ENCODE peak calls at places on chromosomes 4 and X, in seven cellular contexts. D is GM04504; E is effector memory CD4-positive, alpha-beta T cell; Q is activated CD4-positive, alpha-beta T cell treated with anti-CD3 and anti-CD28 coated beads, Interleukin-2, amount 50 U/mL, for 24 hours; J is T-helper 1 cell; W is NB4; Z is heart left ventricle. Y is an unnamed sample.

GRCh38 chrX:72306851-72307645 is 1.3 kb upstream of the CITED1 start:
- DNase-seq in D (no peak), E (no peak), Q (no peak), J (no peak), W (peak), Z (peak), Y (peak)

GRCh38 chr4:184826315-184827266 is 823 bp upstream of the ACSL1 start:
- DNase-seq in D (no peak), E (peak), Q (peak), J (peak), W (peak), Z (peak), Y (no peak)

GRCh38 chrX:139533444-139533843 is 2.9 kb downstream of the F9 start:
- DNase-seq in D (no peak), E (no peak), Q (no peak), J (no peak), W (no peak), Z (no peak), Y (no peak)

GRCh38 chrX:120790118-120790517 is 85.5 kb downstream of the CT47B1 start:
- DNase-seq in D (peak), E (no peak), Q (no peak), J (peak), W (peak), Z (no peak), Y (peak)

GRCh38 chrX:119013146-119013545 is 38.7 kb downstream of the LONRF3 start:
- DNase-seq in D (no peak), E (no peak), Q (no peak), J (no peak), W (no peak), Z (no peak), Y (no peak)

GRCh38 chr4:172992648-172993356 is 175.8 kb upstream of the GALNT7 start:
- DNase-seq in D (no peak), E (no peak), Q (no peak), J (no peak), W (no peak), Z (no peak), Y (no peak)

GRCh38 chrX:13101439-13102139 is 57.2 kb upstream of the FAM9C start:
- DNase-seq in D (peak), E (peak), Q (no peak), J (peak), W (peak), Z (peak), Y (peak)

GRCh38 chrX:148535639-148536038 is 35.2 kb downstream of the AFF2 start:
- DNase-seq in D (no peak), E (no peak), Q (no peak), J (no peak), W (peak), Z (no peak), Y (no peak)

GRCh38 chrX:12949927-12950656 is 24.8 kb upstream of the TMSB4X start:
- DNase-seq in D (peak), E (peak), Q (peak), J (peak), W (peak), Z (peak), Y (peak)

GRCh38 chr4:184282895-184283654 is 65.4 kb upstream of the ENPP6 start:
- DNase-seq in D (no peak), E (no peak), Q (no peak), J (no peak), W (no peak), Z (no peak), Y (no peak)

GRCh38 chr4:186297013-186297645 is 31.1 kb downstream of the F11 start:
- DNase-seq in D (peak), E (no peak), Q (no peak), J (no peak), W (peak), Z (no peak), Y (peak)

GRCh38 chr4:5470318-5470889 is 238.0 kb downstream of the EVC2 start:
- DNase-seq in D (no peak), E (no peak), Q (no peak), J (no peak), W (no peak), Z (no peak), Y (peak)

GRCh38 chrX:139246295-139246694 is 284.2 kb upstream of the F9 start:
- DNase-seq in D (peak), E (no peak), Q (no peak), J (no peak), W (no peak), Z (no peak), Y (no peak)

GRCh38 chr4:141711211-141711610 is 74.8 kb downstream of the IL15 start:
- DNase-seq in D (no peak), E (no peak), Q (no peak), J (no peak), W (peak), Z (no peak), Y (peak)

GRCh38 chr4:7050481-7051143 is 7.4 kb downstream of the TADA2B start:
- DNase-seq in D (no peak), E (no peak), Q (no peak), J (no peak), W (no peak), Z (no peak), Y (no peak)

GRCh38 chr4:170589597-170590191 is 499.9 kb upstream of the AADAT start:
- DNase-seq in D (no peak), E (no peak), Q (no peak), J (no peak), W (peak), Z (no peak), Y (no peak)

GRCh38 chr4:134807231-134807745 is 605.7 kb upstream of the PABPC4L start:
- DNase-seq in D (no peak), E (no peak), Q (no peak), J (no peak), W (no peak), Z (no peak), Y (no peak)

GRCh38 chr4:75916091-75916661 is 13.9 kb upstream of the PPEF2 start:
- DNase-seq in D (no peak), E (no peak), Q (no peak), J (no peak), W (peak), Z (no peak), Y (peak)